ENCODE peak calls at places on chromosomes 12 and 14, in six cellular contexts. One of them, this sample, is unnamed.

GRCh38 chr12:2853626-2854025 is 3.2 kb downstream of the TEX52 start:
- DNase-seq in ascending aorta: no peak
- DNase-seq in lower leg skin: peak; percentile 59
- DNase-seq in CD4-positive, alpha-beta T cell: peak; percentile 28
- DNase-seq in HFFc6: peak; percentile 56
- DNase-seq in bronchial epithelial cell: peak; percentile 52
- DNase-seq in this sample: no peak

GRCh38 chr14:67928375-67928774 is 108.8 kb downstream of the RAD51B start:
- DNase-seq in ascending aorta: no peak
- DNase-seq in lower leg skin: no peak
- DNase-seq in CD4-positive, alpha-beta T cell: no peak
- DNase-seq in HFFc6: no peak
- DNase-seq in bronchial epithelial cell: no peak
- DNase-seq in this sample: no peak

GRCh38 chr14:73754911-73755360 is 40.8 kb upstream of the PNMA1 start:
- DNase-seq in ascending aorta: no peak
- DNase-seq in lower leg skin: peak; percentile 51
- DNase-seq in CD4-positive, alpha-beta T cell: no peak
- DNase-seq in HFFc6: no peak
- DNase-seq in bronchial epithelial cell: no peak
- DNase-seq in this sample: no peak

GRCh38 chr12:123363385-123363742 is 1.3 kb downstream of the SBNO1 start:
- DNase-seq in ascending aorta: no peak
- DNase-seq in lower leg skin: no peak
- DNase-seq in CD4-positive, alpha-beta T cell: no peak
- DNase-seq in HFFc6: peak; percentile 23
- DNase-seq in bronchial epithelial cell: peak; percentile 18
- DNase-seq in this sample: no peak

GRCh38 chr12:64099430-64099829 is 122.7 kb downstream of the KICS2 start:
- DNase-seq in ascending aorta: no peak
- DNase-seq in lower leg skin: no peak
- DNase-seq in CD4-positive, alpha-beta T cell: no peak
- DNase-seq in HFFc6: peak; percentile 85
- DNase-seq in bronchial epithelial cell: peak; percentile 12
- DNase-seq in this sample: peak; percentile 65

GRCh38 chr12:53174881-53175491 is 5.5 kb upstream of the ZNF740 start:
- DNase-seq in ascending aorta: no peak
- DNase-seq in lower leg skin: no peak
- DNase-seq in CD4-positive, alpha-beta T cell: no peak
- DNase-seq in HFFc6: peak; percentile 48
- DNase-seq in bronchial epithelial cell: peak; percentile 33
- DNase-seq in this sample: no peak

GRCh38 chr12:130109062-130109945 is 53.0 kb upstream of the FZD10 start:
- DNase-seq in ascending aorta: no peak
- DNase-seq in lower leg skin: no peak
- DNase-seq in CD4-positive, alpha-beta T cell: no peak
- DNase-seq in HFFc6: no peak
- DNase-seq in bronchial epithelial cell: no peak
- DNase-seq in this sample: no peak

GRCh38 chr14:86935241-86935640 is 1057.7 kb downstream of the GALC start:
- DNase-seq in ascending aorta: no peak
- DNase-seq in lower leg skin: no peak
- DNase-seq in CD4-positive, alpha-beta T cell: no peak
- DNase-seq in HFFc6: no peak
- DNase-seq in bronchial epithelial cell: no peak
- DNase-seq in this sample: no peak

GRCh38 chr12:64616221-64616620 is 5.9 kb downstream of the RASSF3 start:
- DNase-seq in ascending aorta: no peak
- DNase-seq in lower leg skin: no peak
- DNase-seq in CD4-positive, alpha-beta T cell: no peak
- DNase-seq in HFFc6: no peak
- DNase-seq in bronchial epithelial cell: no peak
- DNase-seq in this sample: no peak

GRCh38 chr12:89960011-89960507 is 251.4 kb upstream of the ATP2B1 start:
- DNase-seq in ascending aorta: no peak
- DNase-seq in lower leg skin: no peak
- DNase-seq in CD4-positive, alpha-beta T cell: no peak
- DNase-seq in HFFc6: no peak
- DNase-seq in bronchial epithelial cell: peak; percentile 90
- DNase-seq in this sample: no peak

GRCh38 chr12:42140901-42141300 is 3.8 kb downstream of the GXYLT1 start:
- DNase-seq in ascending aorta: no peak
- DNase-seq in lower leg skin: no peak
- DNase-seq in CD4-positive, alpha-beta T cell: no peak
- DNase-seq in HFFc6: peak; percentile 37
- DNase-seq in bronchial epithelial cell: peak; percentile 65
- DNase-seq in this sample: no peak

GRCh38 chr12:88310666-88311065 is 168.6 kb downstream of the TMTC3 start:
- DNase-seq in ascending aorta: no peak
- DNase-seq in lower leg skin: no peak
- DNase-seq in CD4-positive, alpha-beta T cell: no peak
- DNase-seq in HFFc6: no peak
- DNase-seq in bronchial epithelial cell: peak; percentile 15
- DNase-seq in this sample: no peak

GRCh38 chr12:87290505-87290904 is 738.7 kb downstream of the C12orf50 start:
- DNase-seq in ascending aorta: no peak
- DNase-seq in lower leg skin: no peak
- DNase-seq in CD4-positive, alpha-beta T cell: no peak
- DNase-seq in HFFc6: no peak
- DNase-seq in bronchial epithelial cell: no peak
- DNase-seq in this sample: no peak

GRCh38 chr12:83664650-83665049 is 977.9 kb downstream of the TMTC2 start:
- DNase-seq in ascending aorta: no peak
- DNase-seq in lower leg skin: no peak
- DNase-seq in CD4-positive, alpha-beta T cell: no peak
- DNase-seq in HFFc6: no peak
- DNase-seq in bronchial epithelial cell: no peak
- DNase-seq in this sample: no peak

GRCh38 chr12:6961695-6962284 is 8.7 kb downstream of the PHB2 start:
- DNase-seq in ascending aorta: no peak
- DNase-seq in lower leg skin: no peak
- DNase-seq in CD4-positive, alpha-beta T cell: no peak
- DNase-seq in HFFc6: peak; percentile 45
- DNase-seq in bronchial epithelial cell: peak; percentile 69
- DNase-seq in this sample: peak; percentile 42

GRCh38 chr12:121822393-121823100 is 18.7 kb downstream of the SETD1B start:
- DNase-seq in ascending aorta: no peak
- DNase-seq in lower leg skin: no peak
- DNase-seq in CD4-positive, alpha-beta T cell: no peak
- DNase-seq in HFFc6: no peak
- DNase-seq in bronchial epithelial cell: no peak
- DNase-seq in this sample: no peak

GRCh38 chr14:98923596-98923995 is 348.4 kb downstream of the BCL11B start:
- DNase-seq in ascending aorta: no peak
- DNase-seq in lower leg skin: no peak
- DNase-seq in CD4-positive, alpha-beta T cell: no peak
- DNase-seq in HFFc6: no peak
- DNase-seq in bronchial epithelial cell: peak; percentile 52
- DNase-seq in this sample: no peak

GRCh38 chr14:94946244-94946643 is 176.3 kb upstream of the GSC start:
- DNase-seq in ascending aorta: no peak
- DNase-seq in lower leg skin: no peak
- DNase-seq in CD4-positive, alpha-beta T cell: no peak
- DNase-seq in HFFc6: no peak
- DNase-seq in bronchial epithelial cell: no peak
- DNase-seq in this sample: no peak

GRCh38 chr12:115132145-115132544 is 448.2 kb upstream of the TBX3 start:
- DNase-seq in ascending aorta: no peak
- DNase-seq in lower leg skin: no peak
- DNase-seq in CD4-positive, alpha-beta T cell: no peak
- DNase-seq in HFFc6: peak; percentile 61
- DNase-seq in bronchial epithelial cell: peak; percentile 27
- DNase-seq in this sample: peak; percentile 62

GRCh38 chr12:115437061-115437567 is 753.1 kb upstream of the TBX3 start:
- DNase-seq in ascending aorta: no peak
- DNase-seq in lower leg skin: no peak
- DNase-seq in CD4-positive, alpha-beta T cell: no peak
- DNase-seq in HFFc6: no peak
- DNase-seq in bronchial epithelial cell: no peak
- DNase-seq in this sample: no peak

GRCh38 chr12:32891956-32892355 is 4.6 kb downstream of the PKP2 start:
- DNase-seq in ascending aorta: no peak
- DNase-seq in lower leg skin: no peak
- DNase-seq in CD4-positive, alpha-beta T cell: no peak
- DNase-seq in HFFc6: no peak
- DNase-seq in bronchial epithelial cell: peak; percentile 72
- DNase-seq in this sample: no peak

GRCh38 chr14:75299064-75299463 is 20.4 kb downstream of the FOS start:
- DNase-seq in ascending aorta: peak; percentile 40
- DNase-seq in lower leg skin: peak; percentile 90
- DNase-seq in CD4-positive, alpha-beta T cell: no peak
- DNase-seq in HFFc6: no peak
- DNase-seq in bronchial epithelial cell: peak; percentile 88
- DNase-seq in this sample: no peak

GRCh38 chr14:69985456-69985855 is 106.2 kb downstream of the SMOC1 start:
- DNase-seq in ascending aorta: no peak
- DNase-seq in lower leg skin: no peak
- DNase-seq in CD4-positive, alpha-beta T cell: no peak
- DNase-seq in HFFc6: no peak
- DNase-seq in bronchial epithelial cell: peak; percentile 81
- DNase-seq in this sample: no peak

GRCh38 chr12:46266869-46267617 is 1.8 kb downstream of the SLC38A1 start:
- DNase-seq in ascending aorta: no peak
- DNase-seq in lower leg skin: peak; percentile 51
- DNase-seq in CD4-positive, alpha-beta T cell: peak; percentile 52
- DNase-seq in HFFc6: peak; percentile 12
- DNase-seq in bronchial epithelial cell: peak; percentile 39
- DNase-seq in this sample: no peak

GRCh38 chr12:46267618-46268348 is 1.1 kb downstream of the SLC38A1 start:
- DNase-seq in ascending aorta: no peak
- DNase-seq in lower leg skin: no peak
- DNase-seq in CD4-positive, alpha-beta T cell: peak; percentile 35
- DNase-seq in HFFc6: peak; percentile 10
- DNase-seq in bronchial epithelial cell: no peak
- DNase-seq in this sample: no peak

GRCh38 chr12:46265102-46265501 is 3.7 kb downstream of the SLC38A1 start:
- DNase-seq in ascending aorta: no peak
- DNase-seq in lower leg skin: no peak
- DNase-seq in CD4-positive, alpha-beta T cell: no peak
- DNase-seq in HFFc6: no peak
- DNase-seq in bronchial epithelial cell: peak; percentile 52
- DNase-seq in this sample: no peak

GRCh38 chr12:46265734-46266133 is 3.1 kb downstream of the SLC38A1 start:
- DNase-seq in ascending aorta: no peak
- DNase-seq in lower leg skin: no peak
- DNase-seq in CD4-positive, alpha-beta T cell: no peak
- DNase-seq in HFFc6: no peak
- DNase-seq in bronchial epithelial cell: no peak
- DNase-seq in this sample: no peak

DNA sequence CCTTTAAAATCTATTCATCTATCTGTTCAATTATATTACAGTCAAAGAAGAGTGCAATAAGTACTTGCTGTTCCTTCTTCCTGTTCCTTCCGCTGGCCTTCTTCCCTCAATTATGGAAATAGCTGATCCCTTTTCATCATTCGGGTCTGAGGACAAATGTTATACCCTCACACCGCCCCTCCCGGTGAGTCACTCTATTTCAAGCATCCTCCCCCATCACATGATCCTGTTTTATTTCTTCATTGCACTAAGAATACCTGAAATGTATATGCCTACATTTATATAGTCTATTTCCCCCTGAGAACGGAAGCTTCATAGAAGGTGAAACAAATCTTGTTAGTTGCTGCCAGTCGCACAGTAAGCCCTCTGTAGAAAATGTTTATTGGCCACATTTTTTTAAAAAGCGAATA is 2.5 kb downstream of the SLC38A1 start:
- DNase-seq in ascending aorta: no peak
- DNase-seq in lower leg skin: peak; percentile 40
- DNase-seq in CD4-positive, alpha-beta T cell: no peak
- DNase-seq in HFFc6: no peak
- DNase-seq in bronchial epithelial cell: peak; percentile 62
- DNase-seq in this sample: no peak
- TF ChIP-seq CTCF in ascending aorta: no peak
- TF ChIP-seq CTCF in lower leg skin: no peak
- TF ChIP-seq CTCF in CD4-positive, alpha-beta T cell: no peak
- TF ChIP-seq CTCF in HFFc6: no peak
- TF ChIP-seq CTCF in bronchial epithelial cell: no peak
- TF ChIP-seq CTCF in this sample: no peak

DNA sequence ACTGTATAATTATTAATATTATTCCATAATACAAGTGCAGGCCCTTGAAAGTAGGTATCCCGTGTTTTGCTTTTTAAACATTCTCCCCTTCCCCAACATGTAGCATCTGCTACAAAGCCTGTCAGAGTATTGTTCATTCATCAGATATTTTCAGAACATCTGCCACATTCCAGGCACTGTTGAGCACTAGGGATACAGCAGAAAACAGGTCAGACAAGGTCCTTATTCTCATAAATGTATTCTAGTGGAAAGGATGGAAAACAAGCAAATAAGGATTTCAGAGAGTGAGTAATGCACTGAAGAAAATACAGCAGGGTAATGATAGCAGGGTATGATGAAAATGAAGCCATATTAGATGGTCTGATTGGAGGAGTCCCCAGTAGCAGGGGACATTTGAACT is 3.8 kb downstream of the ERP29 start:
- DNase-seq in ascending aorta: no peak
- DNase-seq in lower leg skin: no peak
- DNase-seq in CD4-positive, alpha-beta T cell: no peak
- DNase-seq in HFFc6: no peak
- DNase-seq in bronchial epithelial cell: no peak
- DNase-seq in this sample: no peak
- TF ChIP-seq CTCF in ascending aorta: no peak
- TF ChIP-seq CTCF in lower leg skin: no peak
- TF ChIP-seq CTCF in CD4-positive, alpha-beta T cell: no peak
- TF ChIP-seq CTCF in HFFc6: no peak
- TF ChIP-seq CTCF in bronchial epithelial cell: no peak
- TF ChIP-seq CTCF in this sample: no peak

GRCh38 chr14:96166475-96167223 is 38.0 kb upstream of the BDKRB2 start:
- DNase-seq in ascending aorta: no peak
- DNase-seq in lower leg skin: no peak
- DNase-seq in CD4-positive, alpha-beta T cell: no peak
- DNase-seq in HFFc6: no peak
- DNase-seq in bronchial epithelial cell: no peak
- DNase-seq in this sample: peak; percentile 77
- TF ChIP-seq CTCF in ascending aorta: no peak
- TF ChIP-seq CTCF in lower leg skin: no peak
- TF ChIP-seq CTCF in CD4-positive, alpha-beta T cell: no peak
- TF ChIP-seq CTCF in HFFc6: no peak
- TF ChIP-seq CTCF in bronchial epithelial cell: no peak
- TF ChIP-seq CTCF in this sample: no peak

DNA sequence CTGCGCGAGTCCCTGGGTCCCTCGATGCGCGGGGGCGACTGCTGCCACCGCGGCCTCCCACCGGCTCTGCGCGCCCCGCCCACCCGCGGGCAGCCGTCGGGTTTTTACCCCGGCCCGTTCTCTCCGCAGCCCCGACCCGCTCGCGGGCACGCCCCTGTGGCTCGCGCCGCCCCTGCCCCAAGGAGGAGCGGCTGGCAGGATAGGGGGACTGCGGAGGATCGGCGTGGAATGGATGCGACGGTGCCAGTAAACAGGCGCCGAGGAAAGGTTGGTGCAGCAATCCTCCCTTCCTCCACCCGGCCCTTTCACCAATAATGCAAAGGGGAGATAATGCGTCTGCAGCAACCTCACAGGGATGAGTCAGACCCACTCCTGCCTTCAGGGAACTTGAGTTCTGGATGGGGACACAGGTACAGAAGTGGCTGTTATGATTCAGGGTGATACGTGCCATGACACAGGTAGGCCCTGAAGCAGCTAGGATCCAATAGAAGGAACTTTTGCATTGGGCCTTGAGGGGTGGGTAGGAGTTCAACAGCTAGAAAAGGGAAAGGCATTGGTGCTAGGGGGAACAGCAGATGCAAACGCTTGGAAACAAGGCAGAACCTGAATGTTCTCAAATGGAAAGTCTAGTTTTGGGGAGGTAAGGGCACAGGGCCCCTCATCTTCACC is 554 bp upstream of the DEGS2 start:
- DNase-seq in ascending aorta: no peak
- DNase-seq in lower leg skin: no peak
- DNase-seq in CD4-positive, alpha-beta T cell: no peak
- DNase-seq in HFFc6: no peak
- DNase-seq in bronchial epithelial cell: peak; percentile 53
- DNase-seq in this sample: no peak
- TF ChIP-seq CTCF in ascending aorta: no peak
- TF ChIP-seq CTCF in lower leg skin: no peak
- TF ChIP-seq CTCF in CD4-positive, alpha-beta T cell: no peak
- TF ChIP-seq CTCF in HFFc6: no peak
- TF ChIP-seq CTCF in bronchial epithelial cell: no peak
- TF ChIP-seq CTCF in this sample: no peak